ENCODE peak calls at places on chromosomes 12 and 14, in four cellular contexts. Q is GM12865, P is esophagus squamous epithelium, T is hepatocyte. C is an unnamed sample.

GRCh38 chr14:53670701-53671100 is 285.9 kb downstream of the BMP4 start:
- DNase-seq in Q (no peak), P (no peak), T (peak; percentile 39), C (no peak)

GRCh38 chr14:72519543-72519942 is 374.4 kb downstream of the DPF3 start:
- DNase-seq in Q (peak; percentile 60), P (no peak), T (no peak), C (no peak)

GRCh38 chr14:94389731-94390371 is 1.4 kb upstream of the SERPINA1 start:
- DNase-seq in Q (no peak), P (no peak), T (no peak), C (no peak)

GRCh38 chr14:105330491-105330895 is 15.9 kb downstream of the PACS2 start:
- DNase-seq in Q (no peak), P (no peak), T (no peak), C (no peak)

GRCh38 chr14:82146846-82147245 is 613.2 kb upstream of the SEL1L start:
- DNase-seq in Q (no peak), P (no peak), T (no peak), C (no peak)

GRCh38 chr12:39883411-39883810 is 222.5 kb downstream of the SLC2A13 start:
- DNase-seq in Q (no peak), P (no peak), T (no peak), C (peak; percentile 69)

GRCh38 chr14:93536945-93537344 is 106.2 kb downstream of the UNC79 start:
- DNase-seq in Q (peak; percentile 35), P (no peak), T (peak; percentile 7), C (no peak)

GRCh38 chr12:29241821-29242591 is 92.9 kb downstream of the FAR2 start:
- DNase-seq in Q (peak; percentile 66), P (no peak), T (peak; percentile 69), C (peak; percentile 85)

GRCh38 chr14:100904307-100905019 is 941 bp upstream of the RTL1 start:
- DNase-seq in Q (no peak), P (no peak), T (peak; percentile 72), C (no peak)

GRCh38 chr14:97266653-97267052 is 469.5 kb downstream of the VRK1 start:
- DNase-seq in Q (no peak), P (no peak), T (peak; percentile 52), C (peak; percentile 61)

GRCh38 chr14:63972323-63972932 is 119.6 kb downstream of the SYNE2 start:
- DNase-seq in Q (peak; percentile 49), P (no peak), T (no peak), C (no peak)

GRCh38 chr12:112182499-112182898 is 57.1 kb downstream of the TRAFD1 start:
- DNase-seq in Q (peak; percentile 44), P (no peak), T (no peak), C (no peak)

GRCh38 chr12:8687846-8688601 is 9.8 kb upstream of the RIMKLB start:
- DNase-seq in Q (peak; percentile 24), P (no peak), T (peak; percentile 81), C (peak; percentile 80)

GRCh38 chr12:40211185-40211584 is 13.6 kb upstream of the LRRK2 start:
- DNase-seq in Q (no peak), P (no peak), T (no peak), C (no peak)

GRCh38 chr12:34396861-34397590 is 374.7 kb downstream of the ALG10 start:
- DNase-seq in Q (no peak), P (no peak), T (no peak), C (no peak)

GRCh38 chr14:98931126-98931525 is 340.9 kb downstream of the BCL11B start:
- DNase-seq in Q (no peak), P (no peak), T (no peak), C (no peak)

GRCh38 chr12:127280393-127281275 is 986.3 kb upstream of the TMEM132C start:
- DNase-seq in Q (peak; percentile 55), P (no peak), T (peak; percentile 76), C (no peak)

GRCh38 chr14:99562848-99563748 is 40.9 kb downstream of the CCDC85C start:
- DNase-seq in Q (no peak), P (no peak), T (peak; percentile 90), C (no peak)

GRCh38 chr14:105484069-105484996 is 2.4 kb upstream of the CRIP1 start:
- DNase-seq in Q (no peak), P (no peak), T (no peak), C (no peak)

GRCh38 chr12:307406-307805 is 44.8 kb upstream of the SLC6A13 start:
- DNase-seq in Q (no peak), P (no peak), T (no peak), C (no peak)

GRCh38 chr14:97638864-97639263 is 841.7 kb downstream of the VRK1 start:
- DNase-seq in Q (no peak), P (no peak), T (no peak), C (no peak)

GRCh38 chr14:69423279-69423678 is 24.8 kb downstream of the SLC39A9 start:
- DNase-seq in Q (no peak), P (no peak), T (no peak), C (peak; percentile 0)

GRCh38 chr12:39368891-39369290 is 74.0 kb downstream of the KIF21A start:
- DNase-seq in Q (no peak), P (no peak), T (no peak), C (no peak)

GRCh38 chr14:75293920-75294648 is 15.5 kb downstream of the FOS start:
- DNase-seq in Q (peak; percentile 94), P (no peak), T (peak; percentile 98), C (peak; percentile 96)

GRCh38 chr12:65968359-65968758 is 144.1 kb downstream of the HMGA2 start:
- DNase-seq in Q (no peak), P (no peak), T (no peak), C (no peak)

GRCh38 chr12:88870000-88870737 is 289.9 kb upstream of the KITLG start:
- DNase-seq in Q (peak; percentile 53), P (no peak), T (no peak), C (no peak)

GRCh38 chr12:70351076-70351475 is 15.0 kb upstream of the KCNMB4 start:
- DNase-seq in Q (no peak), P (no peak), T (no peak), C (no peak)

GRCh38 chr12:48183876-48184548 is 568 bp downstream of the CCDC184 start:
- DNase-seq in Q (no peak), P (no peak), T (no peak), C (no peak)

GRCh38 chr12:94636462-94637085 is 13.8 kb downstream of the TMCC3 start:
- DNase-seq in Q (no peak), P (no peak), T (peak; percentile 41), C (no peak)

GRCh38 chr14:40656301-40656700 is 950.4 kb upstream of the LRFN5 start:
- DNase-seq in Q (no peak), P (no peak), T (no peak), C (no peak)

GRCh38 chr12:45336762-45337596 is 121.1 kb downstream of the ANO6 start:
- DNase-seq in Q (no peak), P (no peak), T (peak; percentile 46), C (peak; percentile 62)

GRCh38 chr12:13764748-13765147 is 216.7 kb downstream of the GRIN2B start:
- DNase-seq in Q (no peak), P (no peak), T (peak; percentile 26), C (no peak)
- H3K4me3 ChIP-seq in Q (no peak overlapping the region), P (no peak overlapping the region), T (no peak overlapping the region), C (no peak overlapping the region)

DNA sequence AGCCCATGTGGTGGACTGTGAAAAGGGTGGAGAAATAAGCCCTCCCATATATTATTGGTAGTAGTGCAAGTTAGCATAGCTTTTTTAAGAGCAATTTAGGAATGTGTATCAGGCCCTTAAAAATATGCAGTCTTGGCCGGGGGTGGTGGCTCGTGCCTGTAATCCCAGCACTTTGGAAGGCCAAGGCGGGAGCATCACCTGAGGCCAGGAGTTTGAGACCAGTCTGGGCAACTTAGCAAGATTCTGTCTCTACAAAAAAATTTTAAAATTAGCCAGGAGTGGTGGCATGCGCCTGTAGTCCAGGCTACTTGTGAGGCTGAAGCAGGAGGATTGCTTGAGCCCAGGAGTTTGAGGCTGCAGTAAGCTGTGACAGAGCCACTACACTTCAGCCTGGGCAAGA is 64.2 kb upstream of the BCAT1 start:
- DNase-seq in Q (no peak), P (no peak), T (no peak), C (no peak)
- TF ChIP-seq CTCF in Q (no peak), P (no peak), T (no peak), C (no peak)

GRCh38 chr12:49824886-49825285 is 3.3 kb downstream of the NCKAP5L start:
- DNase-seq in Q (no peak), P (no peak), T (no peak), C (no peak)
- H3K4me3 ChIP-seq in Q (no peak overlapping the region), P (no peak overlapping the region), T (no peak overlapping the region), C (no peak overlapping the region)

GRCh38 chr12:43805857-43806736 is at the start of gene TWF1:
- DNase-seq in Q (peak; percentile 89), P (peak; percentile 45), T (peak; percentile 93), C (peak; percentile 19)
- TF ChIP-seq CTCF in Q (peak; percentile 23), P (no peak), T (peak; percentile 25), C (peak; percentile 36)

GRCh38 chr12:6364037-6364360 is 11.4 kb downstream of the SCNN1A start:
- DNase-seq in Q (no peak), P (no peak), T (no peak), C (no peak)
- H3K4me3 ChIP-seq in Q (no peak overlapping the region), P (peak overlapping the region; percentile 66), T (peak overlapping the region; percentile 23), C (peak overlapping the region; percentile 51)